ENCODE peak calls at places on chromosomes 16 and 17, in ten cellular contexts. Y is mammary epithelial cell; L is COR-L47; S is CD4-positive, alpha-beta T cell; T is hypothalamus; X is glutamatergic neuron; Z is astrocyte of the spinal cord; N is fibroblast of pulmonary artery; B is progenitor cell of endocrine pancreas; U is SK-N-DZ. G is an unnamed sample.

GRCh38 chr16:78789556-78789955 is 690.1 kb downstream of the WWOX start:
- DNase-seq in Y (no peak), L (no peak), S (no peak), T (no peak), X (no peak), Z (no peak), N (no peak), B (no peak), U (no peak), G (no peak)

GRCh38 chr17:62674841-62675240 is 47.4 kb downstream of the MRC2 start:
- DNase-seq in Y (no peak), L (no peak), S (no peak), T (no peak), X (no peak), Z (no peak), N (no peak), B (no peak), U (no peak), G (no peak)

GRCh38 chr17:60631119-60631518 is 31.1 kb downstream of the PPM1D start:
- DNase-seq in Y (no peak), L (no peak), S (no peak), T (no peak), X (no peak), Z (peak), N (no peak), B (no peak), U (no peak), G (no peak)

GRCh38 chr16:19757762-19758595 is 39.9 kb downstream of the IQCK start:
- DNase-seq in Y (peak), L (no peak), S (no peak), T (peak), X (no peak), Z (peak), N (no peak), B (no peak), U (no peak), G (no peak)

GRCh38 chr17:27237890-27238289 is 56.0 kb upstream of the WSB1 start:
- DNase-seq in Y (no peak), L (no peak), S (no peak), T (no peak), X (no peak), Z (no peak), N (no peak), B (no peak), U (no peak), G (no peak)

GRCh38 chr17:82611140-82612058 is 36.8 kb downstream of the WDR45B start:
- DNase-seq in Y (no peak), L (peak), S (no peak), T (no peak), X (peak), Z (no peak), N (peak), B (no peak), U (peak), G (no peak)

GRCh38 chr16:85668676-85669424 is 19.9 kb downstream of the GINS2 start:
- DNase-seq in Y (no peak), L (no peak), S (no peak), T (no peak), X (no peak), Z (no peak), N (no peak), B (no peak), U (no peak), G (no peak)

GRCh38 chr17:10652984-10653680 is 4.0 kb downstream of the MYH3 start:
- DNase-seq in Y (no peak), L (no peak), S (no peak), T (peak), X (no peak), Z (no peak), N (peak), B (no peak), U (no peak), G (no peak)

GRCh38 chr16:50351116-50351515 is 17.7 kb downstream of the BRD7 start:
- DNase-seq in Y (no peak), L (no peak), S (no peak), T (no peak), X (no peak), Z (no peak), N (no peak), B (no peak), U (no peak), G (no peak)

GRCh38 chr17:50264263-50265113 is 9.8 kb upstream of the TMEM92 start:
- DNase-seq in Y (no peak), L (no peak), S (no peak), T (no peak), X (peak), Z (peak), N (no peak), B (no peak), U (no peak), G (no peak)

GRCh38 chr17:69637399-69638165 is 223.1 kb downstream of the MAP2K6 start:
- DNase-seq in Y (peak), L (no peak), S (no peak), T (no peak), X (no peak), Z (peak), N (peak), B (no peak), U (no peak), G (no peak)

GRCh38 chr17:40675905-40676304 is 10.9 kb upstream of the KRT222 start:
- DNase-seq in Y (no peak), L (no peak), S (no peak), T (no peak), X (no peak), Z (no peak), N (no peak), B (no peak), U (no peak), G (no peak)

GRCh38 chr16:89122322-89122831 is 28.7 kb downstream of the ACSF3 start:
- DNase-seq in Y (no peak), L (peak), S (peak), T (no peak), X (peak), Z (no peak), N (no peak), B (no peak), U (no peak), G (peak)

GRCh38 chr17:69069289-69069688 is 8.6 kb upstream of the ABCA9 start:
- DNase-seq in Y (no peak), L (no peak), S (no peak), T (no peak), X (no peak), Z (no peak), N (no peak), B (no peak), U (no peak), G (no peak)

GRCh38 chr16:68005786-68006286 is 6.6 kb upstream of the DPEP2 start:
- DNase-seq in Y (peak), L (no peak), S (peak), T (peak), X (no peak), Z (peak), N (peak), B (no peak), U (no peak), G (no peak)